ENCODE peak calls at places on chromosomes 3 and 15, in ten cellular contexts. C, Y, D, F, U, S, N, V, R and Q are unnamed samples.

GRCh38 chr3:132290833-132291232 is 26.4 kb upstream of the ACP3 start:
- DNase-seq in C (no peak), Y (no peak), D (no peak), F (no peak), U (peak; percentile 42), S (no peak), N (no peak), V (no peak), R (peak; percentile 33), Q (no peak)

GRCh38 chr15:79156704-79157375 is 66.3 kb upstream of the RASGRF1 start:
- DNase-seq in C (no peak), Y (no peak), D (no peak), F (no peak), U (no peak), S (no peak), N (no peak), V (no peak), R (no peak), Q (no peak)

GRCh38 chr15:39140060-39140604 is 440.7 kb upstream of the THBS1 start:
- DNase-seq in C (peak; percentile 67), Y (no peak), D (no peak), F (no peak), U (no peak), S (no peak), N (no peak), V (no peak), R (no peak), Q (no peak)

GRCh38 chr15:49990835-49991540 is 128.0 kb downstream of the ATP8B4 start:
- DNase-seq in C (no peak), Y (no peak), D (no peak), F (no peak), U (no peak), S (no peak), N (no peak), V (no peak), R (no peak), Q (no peak)

GRCh38 chr3:139388961-139389551 is 391 bp downstream of the COPB2 start:
- DNase-seq in C (no peak), Y (no peak), D (peak; percentile 26), F (no peak), U (no peak), S (no peak), N (no peak), V (no peak), R (peak; percentile 25), Q (no peak)

GRCh38 chr3:112767177-112767576 is 79.5 kb downstream of the CD200R1L start:
- DNase-seq in C (no peak), Y (no peak), D (no peak), F (no peak), U (peak; percentile 49), S (no peak), N (no peak), V (no peak), R (peak; percentile 28), Q (no peak)

GRCh38 chr15:52642386-52643361 is 36.5 kb downstream of the ATOSA start:
- DNase-seq in C (no peak), Y (no peak), D (no peak), F (no peak), U (no peak), S (no peak), N (no peak), V (no peak), R (no peak), Q (no peak)

GRCh38 chr15:40054746-40055575 is 16.0 kb upstream of the SRP14 start:
- DNase-seq in C (no peak), Y (peak; percentile 61), D (peak; percentile 84), F (no peak), U (no peak), S (no peak), N (no peak), V (no peak), R (peak; percentile 67), Q (peak; percentile 74)

GRCh38 chr15:33089878-33090757 is 104.4 kb downstream of the FMN1 start:
- DNase-seq in C (no peak), Y (no peak), D (no peak), F (no peak), U (no peak), S (no peak), N (no peak), V (no peak), R (peak; percentile 57), Q (no peak)

GRCh38 chr3:71039332-71039731 is 544.2 kb downstream of the FOXP1 start:
- DNase-seq in C (no peak), Y (no peak), D (no peak), F (no peak), U (no peak), S (no peak), N (no peak), V (no peak), R (no peak), Q (no peak)

GRCh38 chr3:44554626-44555592 is at the start of gene ZKSCAN7:
- DNase-seq in C (peak; percentile 37), Y (peak; percentile 73), D (peak; percentile 47), F (no peak), U (peak; percentile 14), S (peak; percentile 80), N (peak; percentile 27), V (peak; percentile 53), R (peak; percentile 40), Q (peak; percentile 64)

GRCh38 chr3:113212155-113212844 is 943 bp downstream of the BOC start:
- DNase-seq in C (no peak), Y (peak; percentile 76), D (no peak), F (no peak), U (no peak), S (peak; percentile 71), N (no peak), V (peak; percentile 46), R (no peak), Q (no peak)

GRCh38 chr3:196843435-196844110 is 24.1 kb upstream of the SENP5 start:
- DNase-seq in C (no peak), Y (no peak), D (no peak), F (no peak), U (no peak), S (no peak), N (no peak), V (no peak), R (no peak), Q (no peak)

GRCh38 chr15:53851110-53851833 is 91.8 kb upstream of the WDR72 start:
- DNase-seq in C (no peak), Y (no peak), D (no peak), F (no peak), U (no peak), S (no peak), N (no peak), V (no peak), R (no peak), Q (no peak)

GRCh38 chr15:67590191-67590590 is 47.7 kb downstream of the MAP2K5 start:
- DNase-seq in C (no peak), Y (no peak), D (no peak), F (no peak), U (no peak), S (no peak), N (no peak), V (no peak), R (no peak), Q (no peak)

GRCh38 chr3:59816312-59816711 is 766.5 kb upstream of the CFAP20DC start:
- DNase-seq in C (no peak), Y (no peak), D (no peak), F (no peak), U (no peak), S (no peak), N (no peak), V (no peak), R (no peak), Q (no peak)

GRCh38 chr3:170909129-170909903 is 879 bp upstream of the EIF5A2 start:
- DNase-seq in C (peak; percentile 69), Y (peak; percentile 62), D (no peak), F (no peak), U (no peak), S (peak; percentile 49), N (no peak), V (peak; percentile 27), R (no peak), Q (no peak)

DNA sequence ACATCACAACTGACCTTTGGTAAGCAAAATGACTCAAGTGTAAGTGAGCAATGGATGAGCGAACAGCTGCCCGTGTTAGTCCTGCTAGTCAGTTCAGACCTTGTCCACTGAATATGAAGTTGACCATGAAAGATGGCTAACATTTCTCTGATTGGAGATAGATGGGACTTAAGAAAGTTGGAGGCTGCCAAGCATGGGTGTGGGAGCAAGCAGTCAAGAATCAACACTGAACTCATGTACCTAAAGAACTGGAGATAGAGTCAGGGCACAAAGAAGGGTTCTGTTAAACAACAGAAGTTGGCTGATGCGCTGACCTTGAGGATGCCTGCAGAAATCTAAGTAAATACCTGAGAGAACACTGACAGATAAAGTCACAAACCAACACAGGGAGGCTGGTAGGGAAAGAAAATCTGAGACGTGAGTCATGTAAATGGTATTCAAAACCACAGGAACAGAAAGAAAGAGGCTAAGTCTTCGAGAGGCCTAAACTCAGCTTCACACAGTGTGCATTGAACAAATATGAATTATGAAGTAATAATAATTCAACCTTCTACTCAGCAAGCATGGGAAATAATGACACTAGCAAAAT is 30.7 kb upstream of the ANPEP start:
- DNase-seq in C (peak; percentile 66), Y (no peak), D (no peak), F (no peak), U (no peak), S (no peak), N (no peak), V (no peak), R (no peak), Q (no peak)
- H3K4me1 ChIP-seq in C (peaks cover 14% of the 10 kb centered on the region), Y (peaks cover 10% of the 10 kb centered on the region), D (no peaks in the 10 kb centered on the region), F (peaks cover 22% of the 10 kb centered on the region), U (peaks cover 12% of the 10 kb centered on the region), S (peaks cover 3% of the 10 kb centered on the region), N (no peaks in the 10 kb centered on the region), V (no peaks in the 10 kb centered on the region), R (peaks cover 19% of the 10 kb centered on the region), Q (peaks cover 19% of the 10 kb centered on the region)

DNA sequence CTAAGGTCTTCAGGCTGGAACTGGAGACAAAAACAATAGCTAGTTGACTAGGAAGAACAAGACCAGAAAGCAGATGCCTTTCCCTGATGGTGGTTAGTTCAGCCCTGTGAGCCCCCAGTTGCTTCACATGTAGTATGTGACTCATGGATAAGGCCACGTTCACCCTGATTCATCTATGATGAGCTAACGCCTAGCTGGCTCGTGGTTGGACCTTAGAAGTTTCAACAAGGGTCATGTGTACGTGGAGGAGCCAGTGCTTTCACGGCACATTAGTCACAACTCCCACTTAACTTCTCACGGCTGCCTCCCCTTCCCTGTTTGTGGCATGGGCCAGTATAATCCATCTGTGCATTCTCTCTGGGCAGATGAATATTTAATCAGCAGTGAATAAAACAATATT is 20.6 kb downstream of the COL8A1 start:
- DNase-seq in C (no peak), Y (peak; percentile 84), D (no peak), F (no peak), U (no peak), S (no peak), N (no peak), V (peak; percentile 52), R (no peak), Q (peak; percentile 80)
- TF ChIP-seq POLR2A in C (no peak), Y (no peak), D (no peak), F (no peak), U (no peak), S (no peak), N (no peak), V (no peak), R (no peak), Q (no peak)

GRCh38 chr15:70742928-70743327 is 20.4 kb downstream of the UACA start:
- DNase-seq in C (no peak), Y (no peak), D (no peak), F (no peak), U (no peak), S (no peak), N (no peak), V (no peak), R (no peak), Q (no peak)
- H3K4me3 ChIP-seq in C (no peak overlapping the region), Y (peak overlapping the region; percentile 37), D (no peak overlapping the region), F (no peak overlapping the region), U (no peak overlapping the region), S (peak overlapping the region; percentile 34), N (no peak overlapping the region), V (no peak overlapping the region), R (no peak overlapping the region), Q (no peak overlapping the region)

GRCh38 chr3:52494446-52494845 is 692 bp upstream of the STAB1 start:
- DNase-seq in C (no peak), Y (no peak), D (no peak), F (no peak), U (no peak), S (no peak), N (no peak), V (no peak), R (no peak), Q (no peak)
- H3K4me1 ChIP-seq in C (peaks cover 23% of the 10 kb centered on the region), Y (peaks cover 26% of the 10 kb centered on the region), D (peaks cover 24% of the 10 kb centered on the region), F (peaks cover 45% of the 10 kb centered on the region), U (peaks cover 36% of the 10 kb centered on the region), S (no peaks in the 10 kb centered on the region), N (no peaks in the 10 kb centered on the region), V (no peaks in the 10 kb centered on the region), R (peaks cover 63% of the 10 kb centered on the region), Q (peaks cover 47% of the 10 kb centered on the region)